ENCODE peak calls at places on chromosomes 13 and 19, in seven cellular contexts. S, Y, K, Q, R, P and G are unnamed samples. For H3K9me3, the result is how much of the 10 kb centered on the place peaks cover.

GRCh38 chr19:2136796-2137195 is 14.6 kb downstream of the AP3D1 start:
- DNase-seq in R (no peak), P (no peak), S (no peak), K (no peak), Y (no peak), Q (no peak), G (no peak)

GRCh38 chr19:50500060-50500752 is 10.8 kb downstream of the JOSD2 start:
- DNase-seq in Q (no peak), K (no peak), S (no peak), R (peak), P (no peak), Y (no peak), G (no peak)

GRCh38 chr19:3550947-3551807 is 6.2 kb downstream of the MFSD12 start:
- DNase-seq in R (no peak), P (no peak), S (no peak), Y (no peak), K (no peak), Q (no peak), G (no peak)

GRCh38 chr13:44752184-44752583 is 176.1 kb upstream of the TSC22D1 start:
- DNase-seq in P (no peak), Y (no peak), K (no peak), Q (no peak), R (no peak), S (no peak), G (no peak)

GRCh38 chr19:34505321-34506025 is 23.9 kb downstream of the WTIP start:
- DNase-seq in K (no peak), S (no peak), Y (no peak), P (no peak), R (no peak), Q (no peak), G (peak)

GRCh38 chr19:45097776-45098520 is 5.0 kb downstream of the PPP1R37 start:
- DNase-seq in Q (no peak), P (peak), S (no peak), K (peak), Y (peak), R (no peak), G (no peak)

GRCh38 chr19:33286899-33287298 is 15.4 kb downstream of the CEBPA start:
- DNase-seq in K (no peak), Q (no peak), P (no peak), S (no peak), R (no peak), Y (no peak), G (no peak)

GRCh38 chr13:85194482-85194881 is 604.7 kb downstream of the SLITRK6 start:
- DNase-seq in K (no peak), S (no peak), P (no peak), R (no peak), Q (no peak), Y (no peak), G (no peak)

GRCh38 chr13:93925976-93926375 is 553.5 kb downstream of the DCT start:
- DNase-seq in K (no peak), Q (no peak), R (no peak), P (no peak), S (no peak), Y (no peak), G (no peak)

GRCh38 chr13:94704347-94705080 is 7.8 kb downstream of the SOX21 start:
- DNase-seq in Y (no peak), S (no peak), Q (no peak), K (no peak), R (no peak), P (no peak), G (no peak)

GRCh38 chr13:109577191-109577700 is 209.1 kb downstream of the IRS2 start:
- DNase-seq in Q (no peak), K (no peak), S (no peak), Y (no peak), P (no peak), R (no peak), G (no peak)

GRCh38 chr19:28213476-28214082 is 999.4 kb downstream of the UQCRFS1 start:
- DNase-seq in Y (no peak), Q (no peak), P (no peak), R (peak), K (no peak), S (no peak), G (no peak)

GRCh38 chr13:32309812-32310706 is 5.1 kb downstream of the ZAR1L start:
- DNase-seq in P (peak), K (no peak), R (peak), Q (no peak), S (peak), Y (peak), G (no peak)

GRCh38 chr19:18650048-18650435 is 13.2 kb downstream of the KLHL26 start:
- DNase-seq in R (no peak), Q (no peak), S (no peak), K (peak), Y (peak), P (no peak), G (no peak)

GRCh38 chr19:58395979-58396627 is 647 bp downstream of the RNF225 start:
- DNase-seq in Y (no peak), P (no peak), Q (no peak), K (no peak), R (no peak), S (no peak), G (no peak)

GRCh38 chr19:4374451-4375163 is 25.7 kb downstream of the SH3GL1 start:
- DNase-seq in K (peak), S (no peak), R (no peak), P (peak), Y (peak), Q (no peak), G (peak)

GRCh38 chr13:100875392-100876043 is 200.9 kb upstream of the TMTC4 start:
- DNase-seq in S (no peak), Q (no peak), R (no peak), Y (no peak), K (no peak), P (no peak), G (no peak)

GRCh38 chr19:17073869-17074627 is 1.2 kb downstream of the HAUS8 start:
- DNase-seq in S (no peak), R (peak), P (no peak), Q (no peak), Y (no peak), K (no peak), G (no peak)

GRCh38 chr13:93477238-93477637 is 250.6 kb downstream of the GPC6 start:
- DNase-seq in Q (no peak), K (no peak), Y (no peak), S (no peak), R (no peak), P (no peak), G (no peak)

GRCh38 chr13:98478134-98479129 is 98.5 kb downstream of the STK24 start:
- DNase-seq in P (no peak), Y (no peak), K (no peak), Q (no peak), S (peak), R (no peak), G (no peak)

GRCh38 chr19:47351545-47351944 is 2.4 kb downstream of the DHX34 start:
- DNase-seq in Y (no peak), Q (no peak), S (no peak), K (no peak), P (no peak), R (peak), G (no peak)

GRCh38 chr19:18346091-18346490 is 5.7 kb downstream of the PGPEP1 start:
- DNase-seq in P (no peak), R (no peak), K (no peak), Y (no peak), S (no peak), Q (no peak), G (no peak)

GRCh38 chr19:39502640-39503417 is 4.1 kb downstream of the DLL3 start:
- DNase-seq in Q (peak), K (no peak), R (peak), P (peak), Y (peak), S (peak), G (peak)

GRCh38 chr13:66343224-66343828 is 886.8 kb downstream of the PCDH9 start:
- DNase-seq in R (no peak), P (no peak), Q (no peak), K (no peak), S (no peak), Y (no peak), G (no peak)

DNA sequence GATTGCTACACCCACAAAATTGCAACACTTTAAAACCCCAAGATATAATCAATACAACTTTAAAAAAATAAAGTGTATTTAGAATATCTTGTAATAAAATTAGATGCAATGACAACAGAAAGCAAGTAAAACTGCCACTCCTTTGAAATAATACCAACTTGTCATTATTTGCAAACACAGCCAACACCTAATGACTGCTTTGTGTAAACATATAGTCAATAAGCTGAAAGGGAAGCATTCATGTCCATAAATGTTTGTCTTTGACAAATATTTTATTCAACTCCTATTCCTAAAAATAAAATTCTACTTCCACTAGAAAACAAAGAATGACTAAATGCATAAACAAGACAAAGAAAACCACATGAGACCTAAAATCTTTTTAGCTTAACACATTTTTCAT is 6.6 kb downstream of the SMAD9 start:
- DNase-seq in Y (no peak), P (no peak), S (no peak), Q (no peak), K (no peak), R (no peak), G (no peak)
- H3K9me3 ChIP-seq in Y (under half), P (under half), S (under half), Q (under half), K (under half), R (under half), G (under half)

GRCh38 chr19:54570316-54570715 is 3.3 kb upstream of the LILRA2 start:
- DNase-seq in Q (no peak), R (no peak), P (no peak), K (no peak), Y (no peak), S (no peak), G (peak)
- H3K9me3 ChIP-seq in Q (under half), R (under half), P (under half), K (under half), Y (under half), S (under half), G (under half)

DNA sequence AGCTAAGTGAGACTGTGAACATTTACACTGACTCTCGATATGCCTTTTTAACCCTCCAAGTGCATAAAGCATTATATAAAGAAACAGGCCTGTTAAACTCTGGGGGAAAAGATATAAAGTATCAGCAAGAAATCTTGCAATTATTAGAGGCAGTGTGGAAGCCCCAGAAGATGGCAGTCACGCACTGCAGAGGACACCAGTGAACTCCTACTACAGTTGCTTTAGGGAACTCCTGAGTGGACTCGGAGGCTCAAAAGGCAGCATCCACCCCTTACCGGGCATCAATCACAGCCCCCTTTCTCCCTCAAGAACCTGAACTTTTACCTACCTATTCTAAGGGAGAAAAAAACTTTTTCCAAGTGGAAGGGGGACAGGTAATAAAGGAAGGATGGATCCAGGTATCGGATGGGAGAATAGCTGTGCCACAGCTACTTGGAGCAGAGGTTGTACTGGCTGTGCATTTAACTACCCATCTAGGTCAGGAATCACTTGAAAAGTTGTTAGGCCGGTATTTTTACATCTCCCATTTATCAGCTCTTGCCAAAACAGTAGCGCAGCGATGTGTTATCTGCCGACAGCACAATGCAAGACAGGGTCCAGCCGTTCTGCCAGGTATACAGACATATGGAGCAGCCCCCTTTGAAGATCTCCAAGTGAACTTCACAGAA is 80.1 kb downstream of the ZNF486 start:
- DNase-seq in Q (peak), R (peak), S (peak), Y (peak), K (no peak), P (peak), G (peak)
- H3K9me3 ChIP-seq in Q (under half), R (under half), S (under half), Y (under half), K (under half), P (under half), G (under half)

GRCh38 chr19:12187625-12188024 is 24.7 kb downstream of the ZNF136 start:
- DNase-seq in S (no peak), R (no peak), P (no peak), Y (no peak), Q (no peak), K (no peak), G (no peak)
- H3K9me3 ChIP-seq in S (under half), R (half or more), P (half or more), Y (under half), Q (half or more), K (under half), G (under half)

DNA sequence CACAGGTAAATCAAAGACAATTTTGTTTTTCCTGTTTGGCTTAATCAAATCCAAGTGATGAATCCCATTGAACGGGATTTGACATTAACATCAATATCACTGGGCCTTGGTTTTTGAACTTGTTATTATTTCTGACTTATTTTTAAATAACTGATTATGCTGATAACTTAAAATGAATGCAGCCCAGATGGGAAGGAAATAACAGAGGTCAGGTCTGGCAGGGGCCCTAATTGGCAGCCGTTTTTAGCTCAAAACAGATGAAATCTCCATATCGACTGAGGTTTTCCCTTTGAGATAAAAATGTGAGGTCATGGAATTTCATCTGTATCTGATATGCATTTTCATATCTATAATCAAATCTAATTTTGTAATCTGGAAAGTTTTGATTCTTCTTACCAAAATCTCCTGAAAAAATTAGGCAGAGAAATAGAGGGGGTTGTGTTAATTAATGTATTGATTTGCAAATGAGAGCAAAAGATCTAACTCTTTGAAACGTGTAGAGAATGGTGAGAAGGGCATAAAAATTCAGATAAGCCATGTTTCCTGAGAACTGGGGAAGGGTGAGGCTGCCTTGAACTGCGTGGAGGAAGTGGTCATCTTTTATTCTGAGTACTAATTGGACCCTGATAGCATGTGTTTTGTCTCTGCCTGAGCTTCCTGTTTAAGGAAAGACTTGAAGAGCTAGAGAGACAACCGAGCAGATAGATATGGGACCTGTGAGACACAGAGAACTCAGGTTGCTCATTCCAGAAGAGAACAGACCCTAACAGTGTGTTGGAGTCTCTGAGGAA is 98.2 kb upstream of the C1QTNF9B start:
- DNase-seq in R (no peak), K (no peak), Y (no peak), S (no peak), Q (no peak), P (no peak), G (no peak)
- H3K9me3 ChIP-seq in R (under half), K (under half), Y (under half), S (under half), Q (under half), P (under half), G (under half)

DNA sequence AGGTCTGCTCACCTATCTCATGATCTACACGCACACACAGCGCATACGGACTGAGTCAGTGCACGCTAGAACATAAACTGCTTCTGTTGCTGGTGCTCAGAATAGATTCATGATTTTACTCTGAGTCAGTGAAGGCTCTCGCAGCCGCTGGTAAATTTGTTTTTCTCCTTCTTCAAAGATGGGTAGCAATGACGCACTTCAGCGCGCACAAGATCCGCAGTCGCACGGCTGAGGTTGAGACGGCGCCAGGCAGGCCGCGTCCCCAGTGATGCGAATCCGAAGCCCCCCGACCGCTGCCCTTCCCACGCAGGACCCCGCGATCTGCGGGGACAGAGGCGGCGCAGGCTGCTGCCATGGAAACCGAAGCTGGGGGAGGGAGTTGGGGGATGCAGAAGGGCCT is 103.7 kb upstream of the USP29 start:
- DNase-seq in R (no peak), Q (no peak), P (no peak), Y (no peak), K (no peak), S (no peak), G (no peak)
- H3K9me3 ChIP-seq in R (under half), Q (under half), P (under half), Y (under half), K (under half), S (under half), G (under half)